ENCODE peak calls at places on chromosomes 4 and X, in ten cellular contexts. Z is HS-5; R is Calu3; W is OCI-LY7; C is NCI-H345; V is NCI-H2171 treated with DMSO at 0.1 percent for 48 hours; Q is EH; X is ACHN; G is H9; J is activated naive CD8-positive, alpha-beta T cell treated with anti-CD3 and anti-CD28 coated beads for 36 hours. N is an unnamed sample.
A peak's percentile ranks its signal among the peaks of the same experiment; 100 is the strongest.

GRCh38 chr4:80092088-80092487 is 19.1 kb upstream of the ANTXR2 start:
- DNase-seq in Z (no peak), R (no peak), W (no peak), C (no peak), V (no peak), Q (no peak), X (no peak), G (no peak), J (no peak), N (no peak)

GRCh38 chr4:55868691-55869090 is 15.2 kb downstream of the EXOC1 start:
- DNase-seq in Z (no peak), R (no peak), W (no peak), C (no peak), V (no peak), Q (peak; percentile 8), X (peak; percentile 9), G (no peak), J (no peak), N (no peak)

GRCh38 chrX:25968920-25969319 is 169.2 kb upstream of the MAGEB18 start:
- DNase-seq in Z (no peak), R (peak; percentile 26), W (no peak), C (no peak), V (no peak), Q (no peak), X (peak; percentile 33), G (peak; percentile 64), J (peak; percentile 2), N (peak; percentile 27)

GRCh38 chr4:113773756-113774155 is 12.2 kb upstream of the CAMK2D start:
- DNase-seq in Z (no peak), R (no peak), W (no peak), C (no peak), V (no peak), Q (no peak), X (no peak), G (no peak), J (no peak), N (no peak)

GRCh38 chr4:127783026-127783769 is 1.1 kb downstream of the HSPA4L start:
- DNase-seq in Z (no peak), R (peak; percentile 54), W (no peak), C (peak; percentile 26), V (peak; percentile 56), Q (peak; percentile 36), X (peak; percentile 79), G (peak; percentile 64), J (no peak), N (peak; percentile 55)

GRCh38 chrX:37984880-37985279 is 21.5 kb upstream of the SYTL5 start:
- DNase-seq in Z (no peak), R (no peak), W (no peak), C (no peak), V (no peak), Q (no peak), X (no peak), G (no peak), J (no peak), N (no peak)

GRCh38 chrX:24464498-24464835 is 619 bp upstream of the PDK3 start:
- DNase-seq in Z (no peak), R (no peak), W (no peak), C (no peak), V (no peak), Q (no peak), X (no peak), G (no peak), J (no peak), N (no peak)

GRCh38 chr4:106690487-106690886 is 321.9 kb upstream of the GIMD1 start:
- DNase-seq in Z (peak; percentile 57), R (no peak), W (no peak), C (no peak), V (no peak), Q (peak; percentile 87), X (no peak), G (no peak), J (no peak), N (peak; percentile 72)

GRCh38 chr4:107885865-107886264 is 45.5 kb upstream of the CYP2U1 start:
- DNase-seq in Z (no peak), R (no peak), W (no peak), C (no peak), V (no peak), Q (no peak), X (no peak), G (no peak), J (no peak), N (no peak)

GRCh38 chr4:2186133-2186864 is 55.6 kb downstream of the HAUS3 start:
- DNase-seq in Z (no peak), R (peak; percentile 50), W (peak; percentile 9), C (peak; percentile 36), V (peak; percentile 62), Q (peak; percentile 17), X (peak; percentile 22), G (peak; percentile 68), J (no peak), N (no peak)

GRCh38 chr4:110754726-110755125 is 131.8 kb upstream of the PITX2 start:
- DNase-seq in Z (no peak), R (no peak), W (no peak), C (no peak), V (no peak), Q (no peak), X (no peak), G (no peak), J (no peak), N (no peak)

GRCh38 chr4:118848901-118849300 is 13.0 kb upstream of the SEC24D start:
- DNase-seq in Z (no peak), R (no peak), W (no peak), C (no peak), V (no peak), Q (no peak), X (no peak), G (no peak), J (no peak), N (no peak)

GRCh38 chr4:79652726-79653125 is 244.7 kb upstream of the GK2 start:
- DNase-seq in Z (no peak), R (no peak), W (no peak), C (no peak), V (no peak), Q (no peak), X (no peak), G (no peak), J (no peak), N (no peak)

GRCh38 chr4:7803992-7804758 is 135.5 kb downstream of the AFAP1 start:
- DNase-seq in Z (no peak), R (peak; percentile 81), W (peak; percentile 72), C (peak; percentile 44), V (peak; percentile 28), Q (peak; percentile 78), X (peak; percentile 77), G (peak; percentile 88), J (peak; percentile 79), N (peak; percentile 59)

GRCh38 chr4:100635899-100636298 is 118.1 kb upstream of the EMCN start:
- DNase-seq in Z (no peak), R (no peak), W (no peak), C (no peak), V (no peak), Q (no peak), X (no peak), G (no peak), J (no peak), N (no peak)

GRCh38 chr4:86895692-86896488 is 3.7 kb upstream of the C4orf36 start:
- DNase-seq in Z (no peak), R (peak; percentile 37), W (peak; percentile 73), C (peak; percentile 58), V (peak; percentile 62), Q (peak; percentile 78), X (peak; percentile 72), G (no peak), J (no peak), N (peak; percentile 82)

GRCh38 chrX:10726647-10727046 is 106.3 kb upstream of the MID1 start:
- DNase-seq in Z (no peak), R (no peak), W (no peak), C (no peak), V (no peak), Q (peak; percentile 76), X (peak; percentile 44), G (no peak), J (no peak), N (no peak)

GRCh38 chrX:9352683-9353430 is 112.0 kb upstream of the TBL1X start:
- DNase-seq in Z (no peak), R (no peak), W (peak; percentile 34), C (no peak), V (no peak), Q (peak; percentile 70), X (no peak), G (no peak), J (peak; percentile 40), N (peak; percentile 20)

GRCh38 chrX:39874202-39874816 is 223.4 kb downstream of the BCOR start:
- DNase-seq in Z (no peak), R (no peak), W (no peak), C (no peak), V (no peak), Q (peak; percentile 48), X (no peak), G (no peak), J (peak; percentile 74), N (no peak)

GRCh38 chrX:153934473-153935325 is at the start of gene NAA10:
- DNase-seq in Z (no peak), R (peak; percentile 83), W (peak; percentile 75), C (peak; percentile 82), V (peak; percentile 47), Q (peak; percentile 76), X (peak; percentile 69), G (peak; percentile 69), J (peak; percentile 77), N (peak; percentile 17)

GRCh38 chr4:2320152-2320551 is 58.2 kb upstream of the MXD4 start:
- DNase-seq in Z (no peak), R (no peak), W (no peak), C (no peak), V (no peak), Q (no peak), X (no peak), G (no peak), J (no peak), N (no peak)

GRCh38 chrX:39261446-39262147 is 460.3 kb downstream of the MID1IP1 start:
- DNase-seq in Z (peak; percentile 56), R (peak; percentile 34), W (peak; percentile 23), C (peak; percentile 32), V (peak; percentile 34), Q (peak; percentile 39), X (peak; percentile 22), G (no peak), J (no peak), N (no peak)

N was measured in Kasumi-1.